ENCODE peak calls at places on chromosomes 3 and 15, in five cellular contexts. W is GM23338, R is lung, A is tibial artery, C is uterus. Z is an unnamed sample.

GRCh38 chr3:125024817-125025216 is 31.0 kb downstream of the HEG1 start:
- DNase-seq in W (no peak), A (no peak), R (no peak), C (no peak), Z (no peak)

GRCh38 chr3:189419022-189419421 is 212.2 kb upstream of the TP63 start:
- DNase-seq in A (no peak), R (no peak), W (no peak), C (no peak), Z (no peak)

GRCh38 chr3:151135548-151136337 is 50.3 kb downstream of the MED12L start:
- DNase-seq in W (no peak), C (no peak), A (no peak), R (peak), Z (no peak)

GRCh38 chr3:150300376-150300775 is 107.7 kb upstream of the TSC22D2 start:
- DNase-seq in W (no peak), R (no peak), C (no peak), A (no peak), Z (no peak)

GRCh38 chr15:23690015-23690414 is 2.9 kb upstream of the NDN start:
- DNase-seq in C (peak), R (no peak), A (no peak), W (no peak), Z (no peak)

GRCh38 chr3:146493221-146493620 is 23.9 kb upstream of the PLSCR2 start:
- DNase-seq in R (no peak), W (no peak), A (no peak), C (no peak), Z (no peak)

GRCh38 chr3:50817756-50818518 is 143.2 kb downstream of the DOCK3 start:
- DNase-seq in R (no peak), A (no peak), C (no peak), W (peak), Z (no peak)

GRCh38 chr15:27514526-27514925 is 543.5 kb downstream of the GABRG3 start:
- DNase-seq in R (no peak), C (no peak), W (no peak), A (no peak), Z (no peak)

GRCh38 chr3:38029400-38030125 is at the start of gene PLCD1:
- DNase-seq in W (peak), C (peak), A (peak), R (peak), Z (peak)

GRCh38 chr3:192090586-192090985 is 629.6 kb downstream of the PYDC2 start:
- DNase-seq in R (no peak), C (no peak), W (peak), A (no peak), Z (no peak)

GRCh38 chr3:13594146-13594545 is 45.2 kb downstream of the FBLN2 start:
- DNase-seq in A (no peak), C (no peak), W (no peak), R (no peak), Z (no peak)

GRCh38 chr3:113626513-113627371 is 69.7 kb downstream of the USF3 start:
- DNase-seq in C (peak), A (no peak), W (peak), R (peak), Z (no peak)

GRCh38 chr15:40313531-40314398 is 6.0 kb upstream of the PLCB2 start:
- DNase-seq in R (peak), W (no peak), C (no peak), A (no peak), Z (no peak)

GRCh38 chr3:17740703-17741102 is 1.7 kb downstream of the TBC1D5 start:
- DNase-seq in A (no peak), C (no peak), W (no peak), R (no peak), Z (no peak)

GRCh38 chr3:10994311-10994710 is 1.8 kb downstream of the SLC6A1 start:
- DNase-seq in W (no peak), R (no peak), C (no peak), A (no peak), Z (no peak)

GRCh38 chr3:71579934-71580318 is 3.6 kb downstream of the FOXP1 start:
- DNase-seq in R (peak), W (no peak), A (no peak), C (peak), Z (no peak)

GRCh38 chr3:104323226-104323625 is 1043.5 kb upstream of the ALCAM start:
- DNase-seq in R (no peak), W (no peak), C (no peak), A (no peak), Z (no peak)

GRCh38 chr3:12588039-12588673 is 31.3 kb downstream of the MKRN2 start:
- DNase-seq in A (no peak), C (no peak), W (no peak), R (no peak), Z (no peak)

GRCh38 chr3:24288538-24289236 is 206.0 kb downstream of the THRB start:
- DNase-seq in A (peak), W (no peak), R (peak), C (peak), Z (no peak)

GRCh38 chr15:73794501-73795133 is 41.5 kb upstream of the INSYN1 start:
- DNase-seq in C (no peak), W (peak), A (no peak), R (no peak), Z (no peak)

GRCh38 chr3:195522254-195523023 is 20.7 kb downstream of the PPP1R2 start:
- DNase-seq in A (no peak), W (peak), R (no peak), C (no peak), Z (no peak)

GRCh38 chr3:69649713-69650419 is 89.4 kb upstream of the MITF start:
- DNase-seq in C (no peak), R (no peak), A (no peak), W (no peak), Z (no peak)

GRCh38 chr3:56737001-56737400 is 53.9 kb upstream of the TASOR start:
- DNase-seq in R (no peak), W (peak), C (no peak), A (no peak), Z (no peak)

GRCh38 chr15:87312221-87312620 is 944.3 kb downstream of the NTRK3 start:
- DNase-seq in R (no peak), C (no peak), W (no peak), A (no peak), Z (no peak)

GRCh38 chr3:185502987-185503386 is 4.2 kb upstream of the TMEM41A start:
- DNase-seq in C (no peak), A (no peak), R (no peak), W (no peak), Z (no peak)

GRCh38 chr3:102207173-102207572 is 227.6 kb upstream of the ZPLD1 start:
- DNase-seq in W (no peak), C (no peak), A (no peak), R (no peak), Z (no peak)

GRCh38 chr15:56496635-56497034 is 31.7 kb upstream of the MNS1 start:
- DNase-seq in W (peak), R (no peak), A (no peak), C (peak), Z (no peak)

GRCh38 chr3:112646623-112647022 is 5.7 kb upstream of the CCDC80 start:
- DNase-seq in C (no peak), R (no peak), A (no peak), W (peak), Z (no peak)

GRCh38 chr3:195356151-195357086 is 85.5 kb upstream of the XXYLT1 start:
- DNase-seq in A (no peak), W (peak), R (no peak), C (no peak), Z (no peak)

GRCh38 chr15:78083186-78083585 is 5.7 kb upstream of the TBC1D2B start:
- DNase-seq in R (no peak), A (peak), W (no peak), C (no peak), Z (no peak)

GRCh38 chr15:64525828-64526530 is 65.6 kb downstream of the ZNF609 start:
- DNase-seq in W (no peak), R (no peak), A (no peak), C (no peak), Z (no peak)

GRCh38 chr15:46213551-46213950 is 578.7 kb downstream of the SQOR start:
- DNase-seq in C (no peak), W (no peak), R (no peak), A (no peak), Z (no peak)

DNA sequence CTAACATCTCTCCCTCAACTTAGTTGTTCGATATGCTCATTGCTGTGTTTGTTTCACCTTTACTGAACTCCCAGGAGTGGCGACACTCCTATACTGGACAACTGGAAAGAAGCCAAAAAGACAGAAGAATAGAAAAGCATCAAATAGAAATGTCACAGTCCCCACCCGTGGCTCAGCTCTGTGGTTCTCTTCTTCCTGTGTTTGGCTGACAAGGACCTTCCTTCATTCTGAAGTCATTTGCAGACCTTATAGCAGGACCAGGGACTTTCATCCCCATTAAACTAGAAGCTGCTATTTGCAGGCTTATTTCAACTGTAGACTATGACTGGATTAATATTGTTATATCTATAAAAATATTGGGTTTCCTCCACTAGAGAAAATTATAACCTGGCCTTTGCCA is 125.9 kb downstream of the NECTIN3 start:
- DNase-seq in W (no peak), A (no peak), C (no peak), R (no peak), Z (no peak)
- TF ChIP-seq CTCF in W (no peak), A (no peak), C (no peak), R (no peak), Z (no peak)

GRCh38 chr3:141485578-141486415 is 1.0 kb upstream of the RASA2 start:
- DNase-seq in C (no peak), W (peak), R (no peak), A (no peak), Z (no peak)
- H3K27ac ChIP-seq in C (peak), W (peak), R (peak), A (peak), Z (peak)

GRCh38 chr15:98861188-98861587 is 146.4 kb downstream of the PGPEP1L start:
- DNase-seq in W (peak), R (no peak), A (no peak), C (no peak), Z (no peak)
- H3K4me3 ChIP-seq in W (no peak), R (no peak), A (no peak), C (no peak), Z (no peak)

GRCh38 chr3:123657578-123657977 is 72.7 kb upstream of the HACD2 start:
- DNase-seq in W (no peak), A (no peak), C (peak), R (no peak), Z (no peak)

GRCh38 chr3:123655400-123655799 is 70.5 kb upstream of the HACD2 start:
- DNase-seq in A (no peak), C (no peak), R (no peak), W (no peak), Z (no peak)

GRCh38 chr3:123656241-123656640 is 71.4 kb upstream of the HACD2 start:
- DNase-seq in A (no peak), R (no peak), W (no peak), C (no peak), Z (no peak)

GRCh38 chr3:123657111-123657510 is 72.3 kb upstream of the HACD2 start:
- DNase-seq in A (no peak), R (no peak), C (peak), W (no peak), Z (no peak)

GRCh38 chr3:123656691-123657090 is 71.8 kb upstream of the HACD2 start:
- DNase-seq in R (no peak), A (no peak), W (peak), C (no peak), Z (no peak)
- TF ChIP-seq CTCF in R (no peak), A (no peak), W (peak), C (no peak), Z (no peak)

GRCh38 chr15:80073197-80073596 is 13.7 kb downstream of the ZFAND6 start:
- DNase-seq in W (no peak), C (no peak), A (no peak), R (no peak), Z (no peak)
- H3K27ac ChIP-seq in W (no peak), C (no peak), A (no peak), R (no peak), Z (no peak)

GRCh38 chr3:144104146-144104545 is 132.5 kb downstream of the DIPK2A start:
- DNase-seq in R (no peak), C (no peak), W (no peak), A (no peak), Z (no peak)

GRCh38 chr3:144104679-144105078 is 133.1 kb downstream of the DIPK2A start:
- DNase-seq in W (no peak), A (no peak), R (no peak), C (no peak), Z (no peak)

GRCh38 chr3:144096016-144096415 is 124.4 kb downstream of the DIPK2A start:
- DNase-seq in C (no peak), R (no peak), W (no peak), A (no peak), Z (no peak)

GRCh38 chr3:144097144-144097543 is 125.5 kb downstream of the DIPK2A start:
- DNase-seq in C (no peak), R (no peak), W (no peak), A (no peak), Z (no peak)

GRCh38 chr3:144098691-144099090 is 127.1 kb downstream of the DIPK2A start:
- DNase-seq in W (no peak), C (no peak), A (no peak), R (no peak), Z (no peak)
- H3K4me3 ChIP-seq in W (no peak), C (no peak), A (no peak), R (no peak), Z (no peak)

GRCh38 chr15:60102748-60103147 is 98.6 kb downstream of the FOXB1 start:
- DNase-seq in C (no peak), W (no peak), R (no peak), A (no peak), Z (no peak)

GRCh38 chr15:60096157-60096556 is 92.0 kb downstream of the FOXB1 start:
- DNase-seq in A (no peak), C (no peak), R (no peak), W (no peak), Z (no peak)

GRCh38 chr15:60095711-60096110 is 91.6 kb downstream of the FOXB1 start:
- DNase-seq in C (no peak), W (no peak), A (no peak), R (no peak), Z (no peak)

DNA sequence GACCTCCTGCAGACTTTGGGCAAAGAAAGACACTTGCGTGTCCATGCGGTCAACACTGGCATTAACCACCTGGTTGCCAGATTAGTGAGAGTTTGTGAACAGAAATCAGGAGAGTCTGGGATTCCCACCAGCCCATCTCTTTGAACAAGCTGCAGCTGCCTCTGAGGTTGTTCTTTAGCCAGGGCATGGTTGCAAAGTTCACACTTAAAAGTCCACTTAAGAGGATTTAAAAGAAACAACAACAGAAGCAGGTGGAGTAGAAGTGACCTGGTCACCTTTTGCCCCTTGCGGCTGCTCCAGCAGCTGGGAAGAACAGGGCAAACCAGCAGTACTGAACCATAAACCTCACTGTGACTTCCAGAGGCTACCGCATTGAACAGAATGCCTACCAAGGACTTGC is 97.3 kb downstream of the FOXB1 start:
- DNase-seq in A (no peak), C (no peak), W (no peak), R (no peak), Z (no peak)
- TF ChIP-seq CTCF in A (no peak), C (no peak), W (no peak), R (no peak), Z (no peak)

GRCh38 chr15:74963213-74963612 is 6.6 kb upstream of the RPP25 start:
- DNase-seq in W (no peak), A (no peak), C (no peak), R (no peak), Z (no peak)
- H3K27ac ChIP-seq in W (no peak), A (no peak), C (no peak), R (no peak), Z (no peak)

GRCh38 chr3:120596116-120596852 is at the start of gene NDUFB4:
- DNase-seq in C (peak), A (peak), R (peak), W (peak), Z (peak)

GRCh38 chr3:120596853-120597223 is 702 bp downstream of the NDUFB4 start:
- DNase-seq in C (no peak), W (no peak), A (no peak), R (no peak), Z (no peak)

GRCh38 chr3:120599211-120599610 is 3.1 kb downstream of the NDUFB4 start:
- DNase-seq in W (no peak), R (no peak), C (no peak), A (no peak), Z (no peak)

GRCh38 chr3:120595788-120596115 is 384 bp upstream of the NDUFB4 start:
- DNase-seq in A (no peak), C (no peak), R (no peak), W (no peak), Z (no peak)

DNA sequence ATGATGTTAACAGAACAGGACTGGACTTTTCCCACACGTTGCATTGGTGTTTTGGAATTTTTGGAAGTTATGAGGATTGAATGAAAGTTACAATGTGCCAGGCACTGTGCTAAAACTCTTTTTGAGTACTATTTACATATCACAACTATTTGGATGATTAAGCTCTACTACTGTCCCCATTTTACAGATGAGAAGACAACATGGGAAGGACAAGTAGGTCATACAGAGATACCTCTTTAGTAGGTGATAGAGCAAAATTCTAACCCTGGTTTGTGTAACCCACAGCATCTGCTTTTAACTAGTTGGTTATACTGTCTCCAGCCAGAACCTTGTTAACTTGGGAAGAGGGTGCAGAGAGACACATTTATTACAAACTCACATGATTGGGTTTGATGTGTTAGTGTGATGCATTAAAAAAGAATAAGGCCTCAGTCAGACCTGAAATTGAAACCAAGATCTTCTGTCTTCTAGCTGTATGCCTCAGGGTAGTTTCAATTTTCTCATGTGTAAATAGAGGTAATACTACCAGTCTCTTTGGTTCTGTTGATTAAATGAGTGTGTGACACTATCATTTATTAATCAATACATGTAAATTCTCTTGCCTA is 1.4 kb downstream of the NDUFB4 start:
- DNase-seq in C (no peak), A (no peak), R (no peak), W (no peak), Z (no peak)
- H3K4me3 ChIP-seq in C (peak), A (peak), R (no peak), W (peak), Z (peak)